ENCODE peak calls at places on chromosomes 1 and 21, in nine cellular contexts. T, O, Y, D, E, P, H, V and L are unnamed samples.

GRCh38 chr1:46202975-46203737 is at the start of gene LURAP1:
- DNase-seq in H (peak), D (peak), P (no peak), E (peak), Y (no peak), V (peak), O (peak), T (peak), L (no peak)

GRCh38 chr1:223056802-223057201 is 86.2 kb downstream of the TLR5 start:
- DNase-seq in E (no peak), T (no peak), H (no peak), Y (no peak), D (no peak), O (no peak), P (no peak), V (no peak), L (no peak)

GRCh38 chr1:165903672-165904071 is 76.3 kb downstream of the UCK2 start:
- DNase-seq in E (no peak), Y (peak), O (no peak), T (no peak), D (peak), V (no peak), P (no peak), H (no peak), L (no peak)

GRCh38 chr1:208332774-208333126 is 88.6 kb upstream of the PLXNA2 start:
- DNase-seq in Y (no peak), O (no peak), P (no peak), T (no peak), E (no peak), H (no peak), V (no peak), D (no peak), L (no peak)

GRCh38 chr1:25642710-25643109 is 26.1 kb downstream of the MAN1C1 start:
- DNase-seq in E (peak), H (no peak), P (no peak), Y (no peak), O (no peak), T (peak), V (no peak), D (peak), L (peak)

GRCh38 chr1:155085504-155086181 is 7.0 kb downstream of the EFNA3 start:
- DNase-seq in E (no peak), Y (peak), T (no peak), D (peak), O (peak), V (peak), P (peak), H (peak), L (no peak)

GRCh38 chr1:101004666-101005065 is 20.9 kb downstream of the DPH5 start:
- DNase-seq in Y (no peak), E (no peak), P (no peak), H (no peak), T (no peak), O (no peak), D (no peak), V (no peak), L (no peak)

GRCh38 chr1:247358920-247359319 is 27.3 kb upstream of the ZNF496 start:
- DNase-seq in V (no peak), O (no peak), E (no peak), Y (no peak), T (no peak), H (no peak), P (no peak), D (peak), L (no peak)

GRCh38 chr1:24735619-24736375 is 9.4 kb upstream of the CLIC4 start:
- DNase-seq in E (no peak), H (no peak), T (no peak), P (no peak), V (peak), Y (no peak), O (no peak), D (no peak), L (no peak)

GRCh38 chr1:25737151-25737550 is 62.8 kb upstream of the SELENON start:
- DNase-seq in Y (no peak), O (no peak), E (no peak), T (no peak), H (no peak), V (no peak), D (no peak), P (no peak), L (no peak)

GRCh38 chr1:1748686-1749321 is 24.6 kb upstream of the CDK11A start:
- DNase-seq in H (no peak), Y (no peak), E (peak), D (no peak), P (no peak), T (no peak), O (no peak), V (no peak), L (no peak)

GRCh38 chr1:193538690-193539089 is 352.3 kb upstream of the B3GALT2 start:
- DNase-seq in T (no peak), V (no peak), Y (no peak), H (no peak), D (no peak), P (no peak), O (no peak), E (no peak), L (no peak)

GRCh38 chr1:17119076-17119743 is at the start of gene PADI2:
- DNase-seq in D (peak), V (peak), Y (peak), H (peak), E (peak), T (no peak), O (peak), P (peak), L (no peak)

GRCh38 chr1:17776426-17776825 is 21.3 kb downstream of the ACTL8 start:
- DNase-seq in V (no peak), H (no peak), Y (no peak), T (no peak), P (no peak), O (no peak), D (no peak), E (no peak), L (no peak)

GRCh38 chr1:202821467-202821866 is 10.7 kb downstream of the PCAT6 start:
- DNase-seq in E (no peak), D (no peak), Y (no peak), H (no peak), O (peak), V (no peak), T (no peak), P (no peak), L (no peak)

GRCh38 chr1:24191860-24192259 is 4.8 kb upstream of the IFNLR1 start:
- DNase-seq in V (no peak), P (no peak), E (peak), O (no peak), H (no peak), T (no peak), Y (no peak), D (peak), L (no peak)

GRCh38 chr1:247373721-247374141 is 42.1 kb upstream of the ZNF496 start:
- DNase-seq in D (peak), T (no peak), H (peak), O (peak), Y (no peak), P (peak), V (peak), E (peak), L (no peak)

GRCh38 chr1:116918714-116919357 is 9.1 kb downstream of the PTGFRN start:
- DNase-seq in E (no peak), P (no peak), V (no peak), O (no peak), T (no peak), Y (no peak), H (no peak), D (no peak), L (no peak)

GRCh38 chr1:27650527-27651175 is 15.7 kb upstream of the FGR start:
- DNase-seq in Y (no peak), O (peak), D (peak), P (no peak), H (no peak), V (no peak), T (no peak), E (no peak), L (no peak)

GRCh38 chr1:197465528-197466205 is 197.6 kb downstream of the CRB1 start:
- DNase-seq in T (no peak), E (no peak), O (no peak), Y (no peak), V (no peak), H (no peak), D (no peak), P (no peak), L (no peak)

GRCh38 chr1:77282866-77283539 is 1.2 kb downstream of the AK5 start:
- DNase-seq in O (peak), P (no peak), E (no peak), V (no peak), T (no peak), D (no peak), H (peak), Y (no peak), L (no peak)

GRCh38 chr1:57158660-57159059 is 192.8 kb upstream of the C8B start:
- DNase-seq in E (no peak), P (no peak), Y (no peak), O (no peak), H (no peak), D (no peak), T (no peak), V (no peak), L (no peak)

GRCh38 chr1:233790662-233791371 is 113.7 kb upstream of the SLC35F3 start:
- DNase-seq in P (no peak), O (peak), T (peak), D (peak), Y (no peak), H (no peak), E (peak), V (peak), L (no peak)

GRCh38 chr1:8040586-8040985 is 14.5 kb upstream of the ERRFI1 start:
- DNase-seq in D (peak), P (peak), O (no peak), V (no peak), E (no peak), H (peak), Y (peak), T (peak), L (no peak)

GRCh38 chr1:101316276-101316675 is 79.5 kb downstream of the S1PR1 start:
- DNase-seq in O (no peak), E (no peak), H (no peak), V (no peak), P (no peak), Y (no peak), T (no peak), D (no peak), L (no peak)

GRCh38 chr1:165117482-165117881 is 239.0 kb downstream of the LMX1A start:
- DNase-seq in O (peak), P (no peak), E (no peak), T (no peak), H (no peak), V (no peak), D (no peak), Y (no peak), L (no peak)

GRCh38 chr1:67674260-67675011 is 10.6 kb upstream of the GADD45A start:
- DNase-seq in D (peak), P (peak), H (no peak), T (no peak), E (no peak), O (no peak), Y (peak), V (peak), L (no peak)

GRCh38 chr1:33388989-33389771 is 41.7 kb downstream of the PHC2 start:
- DNase-seq in V (no peak), D (peak), O (no peak), T (peak), E (no peak), P (no peak), H (no peak), Y (no peak), L (no peak)

GRCh38 chr1:84960371-84960770 is 36.5 kb downstream of the MCOLN2 start:
- DNase-seq in P (no peak), H (no peak), T (no peak), O (peak), Y (no peak), E (no peak), D (peak), V (no peak), L (no peak)

DNA sequence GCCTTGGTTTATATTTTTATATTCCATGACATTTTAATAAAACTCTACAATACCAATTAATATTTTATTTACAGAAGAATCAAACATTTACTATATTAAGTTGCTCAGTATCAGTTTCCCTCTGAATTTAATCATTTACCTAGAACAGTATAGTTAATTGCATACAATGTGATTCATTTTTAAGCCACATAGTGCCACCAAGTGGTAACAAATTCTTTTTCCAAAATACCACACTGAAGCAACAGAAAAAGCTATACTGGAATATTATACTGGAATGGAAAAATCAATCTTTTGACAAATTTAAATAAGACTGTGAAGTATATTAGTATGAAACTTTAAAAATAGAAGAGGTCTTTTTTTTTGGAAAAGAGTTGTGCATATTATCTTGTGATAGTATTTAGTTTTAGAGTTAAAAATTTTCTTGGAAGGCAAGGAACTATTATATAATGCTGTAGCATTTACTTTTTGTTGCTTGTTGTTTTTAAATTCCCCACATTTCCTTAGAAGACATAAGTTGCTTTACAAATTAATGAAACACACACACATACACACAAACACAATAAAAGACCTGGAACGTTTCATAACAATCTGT is 57.3 kb downstream of the ZNF644 start:
- DNase-seq in O (peak), V (peak), D (no peak), H (no peak), Y (no peak), P (no peak), T (no peak), E (no peak), L (no peak)
- TF ChIP-seq CTCF in O (peak), V (peak), D (peak), H (peak), Y (no peak), P (peak), T (peak), E (peak), L (peak)

DNA sequence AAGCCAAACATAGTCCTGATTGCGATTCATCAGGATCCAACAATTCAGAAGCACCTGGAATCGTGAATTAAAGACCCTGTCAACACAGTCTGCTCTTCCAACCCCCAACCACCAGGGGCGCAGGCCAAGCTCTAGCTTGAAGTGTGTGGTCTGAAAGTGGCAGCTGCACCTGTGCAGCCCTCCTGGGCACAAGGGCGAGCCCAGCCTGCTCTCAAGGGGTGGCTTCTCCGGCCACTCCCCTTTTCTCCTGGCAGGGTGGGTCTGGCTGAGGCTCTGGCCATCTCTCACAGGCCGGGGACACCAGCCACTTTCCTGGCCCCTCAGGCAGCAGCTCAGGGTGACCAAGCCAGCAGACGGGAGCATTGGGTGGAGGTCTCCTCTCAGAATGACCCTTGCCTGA is 62.3 kb downstream of the SLC66A1 start:
- DNase-seq in Y (no peak), O (no peak), H (peak), T (no peak), V (peak), P (no peak), E (no peak), D (no peak), L (no peak)
- TF ChIP-seq CTCF in Y (no peak), O (peak), H (peak), T (peak), V (peak), P (no peak), E (peak), D (peak), L (peak)

GRCh38 chr21:36661511-36662309 is 37.2 kb upstream of the SIM2 start:
- DNase-seq in P (no peak), V (no peak), O (peak), D (peak), E (no peak), H (no peak), Y (no peak), T (no peak), L (no peak)
- TF ChIP-seq CTCF in P (no peak), V (peak), O (peak), D (peak), E (no peak), H (peak), Y (no peak), T (peak), L (peak)

GRCh38 chr1:183175631-183176030 is 10.4 kb upstream of the LAMC2 start:
- DNase-seq in Y (no peak), H (no peak), V (no peak), D (no peak), T (no peak), E (no peak), O (no peak), P (no peak), L (no peak)
- TF ChIP-seq CTCF in Y (no peak), H (no peak), V (no peak), D (no peak), T (no peak), E (no peak), O (no peak), P (no peak), L (no peak)

DNA sequence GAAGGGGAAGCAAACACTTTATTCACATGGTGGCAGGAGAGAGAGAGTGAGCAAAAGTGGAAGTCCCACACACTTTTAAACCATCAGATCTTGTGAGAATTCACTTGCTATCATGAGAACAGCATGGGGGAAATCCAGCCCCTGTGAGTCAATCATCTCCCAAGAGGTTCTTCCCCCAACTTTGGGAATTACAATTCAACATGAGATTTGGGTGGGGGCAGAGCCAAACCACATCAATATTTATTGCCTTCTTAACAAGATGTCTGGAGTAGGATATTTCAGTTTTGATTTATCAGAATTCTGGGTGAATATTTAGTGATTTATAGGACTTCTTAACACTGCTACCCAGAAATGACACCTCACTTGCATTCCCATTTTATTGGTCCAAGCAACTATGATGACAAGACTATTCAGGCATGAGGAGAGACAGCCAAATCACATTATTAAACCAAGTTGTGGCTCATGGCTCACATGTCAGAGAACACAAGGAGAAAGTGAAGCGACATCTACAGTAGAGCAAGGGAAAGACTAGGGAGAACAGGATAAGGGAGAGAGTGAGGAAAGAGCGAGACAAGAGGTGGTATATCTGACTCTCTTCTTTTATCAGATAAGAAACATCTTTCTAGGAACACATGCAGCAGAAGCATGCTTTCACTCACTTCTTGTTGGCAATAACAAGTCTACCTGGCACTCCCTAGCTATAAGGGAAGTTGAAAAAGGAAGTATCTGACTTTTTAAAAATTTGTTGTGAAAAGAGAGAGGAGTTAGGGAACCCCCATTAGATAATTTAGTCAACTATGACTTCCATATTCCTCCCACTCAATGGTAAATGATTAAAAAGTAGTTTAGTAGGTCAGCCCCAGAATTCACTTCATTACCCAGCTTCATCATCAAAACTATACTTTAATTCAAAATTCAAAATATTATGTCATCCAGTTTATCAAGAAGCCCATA is 36.6 kb upstream of the PTPRC start:
- DNase-seq in P (no peak), T (no peak), E (no peak), V (no peak), Y (no peak), D (no peak), O (no peak), H (no peak), L (no peak)
- TF ChIP-seq CTCF in P (no peak), T (no peak), E (peak), V (no peak), Y (no peak), D (no peak), O (no peak), H (no peak), L (no peak)

GRCh38 chr1:53683986-53684740 is 54.8 kb downstream of the GLIS1 start:
- DNase-seq in T (no peak), H (no peak), V (no peak), Y (no peak), E (no peak), O (peak), P (no peak), D (no peak), L (no peak)
- TF ChIP-seq CTCF in T (peak), H (no peak), V (no peak), Y (no peak), E (no peak), O (peak), P (no peak), D (peak), L (peak)

GRCh38 chr1:37655274-37655673 is 20.6 kb upstream of the RSPO1 start:
- DNase-seq in V (no peak), P (no peak), H (no peak), E (no peak), Y (no peak), O (no peak), T (no peak), D (no peak), L (no peak)
- TF ChIP-seq CTCF in V (no peak), P (no peak), H (no peak), E (no peak), Y (no peak), O (no peak), T (no peak), D (no peak), L (no peak)

DNA sequence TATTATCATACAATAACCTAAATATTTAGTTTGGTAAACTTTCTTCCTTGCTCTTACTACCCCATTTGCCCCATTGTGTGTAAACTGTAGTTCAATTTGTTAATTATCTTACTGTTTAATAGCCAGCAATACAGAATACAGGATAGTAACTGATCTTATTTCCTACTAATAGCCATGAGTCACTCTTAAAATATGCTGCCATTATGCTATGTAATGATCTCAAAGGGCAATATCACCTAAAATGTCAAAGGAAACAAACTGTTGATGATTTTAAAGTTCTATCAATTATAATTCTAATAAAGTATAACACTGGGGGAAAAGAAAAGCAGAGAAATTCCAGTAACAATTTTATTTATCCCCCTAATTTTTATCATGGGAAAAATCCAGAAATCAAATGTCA is 4.3 kb downstream of the SLC30A1 start:
- DNase-seq in H (no peak), P (no peak), Y (no peak), T (no peak), E (no peak), V (no peak), D (no peak), O (no peak), L (no peak)
- TF ChIP-seq CTCF in H (no peak), P (no peak), Y (no peak), T (no peak), E (no peak), V (no peak), D (no peak), O (no peak), L (no peak)